ENCODE peak calls at places on chromosomes 1 and 21, in nine cellular contexts. One of them, this sample, is unnamed.

GRCh38 chr1:213381572-213382084 is 330.6 kb downstream of the RPS6KC1 start:
- DNase-seq in T-helper 9 cell: no peak
- DNase-seq in activated CD4-positive, alpha-beta T cell treated with anti-CD3 and anti-CD28 coated beads, Interleukin-2, amount 50 U/mL, for 48 hours: no peak
- DNase-seq in stimulated activated CD8-positive, alpha-beta memory T cell treated with anti-CD3 and anti-CD28 coated beads, Interleukin-15, amount 100 ng/mL, for 24 hours: no peak
- DNase-seq in skeletal muscle cell: no peak
- DNase-seq in effector memory CD4-positive, alpha-beta T cell: no peak
- DNase-seq in CD8-positive, alpha-beta memory T cell: no peak
- DNase-seq in posterior cingulate gyrus: peak; percentile 21
- DNase-seq in heart right ventricle: peak; percentile 43
- DNase-seq in this sample: no peak

GRCh38 chr1:116819081-116819480 is 64.9 kb downstream of the CD2 start:
- DNase-seq in activated CD4-positive, alpha-beta T cell treated with anti-CD3 and anti-CD28 coated beads, Interleukin-2, amount 50 U/mL, for 48 hours: no peak
- DNase-seq in CD8-positive, alpha-beta memory T cell: no peak
- DNase-seq in T-helper 9 cell: no peak
- DNase-seq in heart right ventricle: no peak
- DNase-seq in effector memory CD4-positive, alpha-beta T cell: no peak
- DNase-seq in posterior cingulate gyrus: no peak
- DNase-seq in skeletal muscle cell: peak; percentile 45
- DNase-seq in stimulated activated CD8-positive, alpha-beta memory T cell treated with anti-CD3 and anti-CD28 coated beads, Interleukin-15, amount 100 ng/mL, for 24 hours: no peak
- DNase-seq in this sample: no peak

GRCh38 chr1:244273845-244274619 is 177.7 kb downstream of the ADSS2 start:
- DNase-seq in CD8-positive, alpha-beta memory T cell: no peak
- DNase-seq in stimulated activated CD8-positive, alpha-beta memory T cell treated with anti-CD3 and anti-CD28 coated beads, Interleukin-15, amount 100 ng/mL, for 24 hours: no peak
- DNase-seq in activated CD4-positive, alpha-beta T cell treated with anti-CD3 and anti-CD28 coated beads, Interleukin-2, amount 50 U/mL, for 48 hours: peak; percentile 9
- DNase-seq in T-helper 9 cell: no peak
- DNase-seq in posterior cingulate gyrus: peak; percentile 46
- DNase-seq in heart right ventricle: peak; percentile 54
- DNase-seq in skeletal muscle cell: peak; percentile 99
- DNase-seq in effector memory CD4-positive, alpha-beta T cell: no peak
- DNase-seq in this sample: no peak

GRCh38 chr1:61742620-61743431 is 546 bp downstream of the PATJ start:
- DNase-seq in activated CD4-positive, alpha-beta T cell treated with anti-CD3 and anti-CD28 coated beads, Interleukin-2, amount 50 U/mL, for 48 hours: no peak
- DNase-seq in T-helper 9 cell: no peak
- DNase-seq in stimulated activated CD8-positive, alpha-beta memory T cell treated with anti-CD3 and anti-CD28 coated beads, Interleukin-15, amount 100 ng/mL, for 24 hours: no peak
- DNase-seq in heart right ventricle: peak; percentile 55
- DNase-seq in effector memory CD4-positive, alpha-beta T cell: no peak
- DNase-seq in CD8-positive, alpha-beta memory T cell: no peak
- DNase-seq in posterior cingulate gyrus: peak; percentile 40
- DNase-seq in skeletal muscle cell: no peak
- DNase-seq in this sample: no peak

GRCh38 chr1:201123866-201124265 is 3.1 kb downstream of the ASCL5 start:
- DNase-seq in T-helper 9 cell: no peak
- DNase-seq in activated CD4-positive, alpha-beta T cell treated with anti-CD3 and anti-CD28 coated beads, Interleukin-2, amount 50 U/mL, for 48 hours: no peak
- DNase-seq in skeletal muscle cell: no peak
- DNase-seq in CD8-positive, alpha-beta memory T cell: no peak
- DNase-seq in effector memory CD4-positive, alpha-beta T cell: no peak
- DNase-seq in posterior cingulate gyrus: no peak
- DNase-seq in stimulated activated CD8-positive, alpha-beta memory T cell treated with anti-CD3 and anti-CD28 coated beads, Interleukin-15, amount 100 ng/mL, for 24 hours: no peak
- DNase-seq in heart right ventricle: no peak
- DNase-seq in this sample: no peak

GRCh38 chr1:17119076-17119743 is at the start of gene PADI2:
- DNase-seq in heart right ventricle: peak; percentile 51
- DNase-seq in skeletal muscle cell: no peak
- DNase-seq in effector memory CD4-positive, alpha-beta T cell: peak; percentile 15
- DNase-seq in T-helper 9 cell: peak; percentile 27
- DNase-seq in CD8-positive, alpha-beta memory T cell: peak; percentile 5
- DNase-seq in posterior cingulate gyrus: peak; percentile 90
- DNase-seq in activated CD4-positive, alpha-beta T cell treated with anti-CD3 and anti-CD28 coated beads, Interleukin-2, amount 50 U/mL, for 48 hours: peak; percentile 75
- DNase-seq in stimulated activated CD8-positive, alpha-beta memory T cell treated with anti-CD3 and anti-CD28 coated beads, Interleukin-15, amount 100 ng/mL, for 24 hours: peak; percentile 25
- DNase-seq in this sample: peak; percentile 21

GRCh38 chr1:228511539-228512445 is 24.6 kb downstream of the RNF187 start:
- DNase-seq in CD8-positive, alpha-beta memory T cell: no peak
- DNase-seq in posterior cingulate gyrus: no peak
- DNase-seq in skeletal muscle cell: no peak
- DNase-seq in heart right ventricle: no peak
- DNase-seq in T-helper 9 cell: no peak
- DNase-seq in activated CD4-positive, alpha-beta T cell treated with anti-CD3 and anti-CD28 coated beads, Interleukin-2, amount 50 U/mL, for 48 hours: no peak
- DNase-seq in effector memory CD4-positive, alpha-beta T cell: no peak
- DNase-seq in stimulated activated CD8-positive, alpha-beta memory T cell treated with anti-CD3 and anti-CD28 coated beads, Interleukin-15, amount 100 ng/mL, for 24 hours: no peak
- DNase-seq in this sample: no peak

GRCh38 chr1:33725037-33725436 is 138.8 kb upstream of the HMGB4 start:
- DNase-seq in posterior cingulate gyrus: no peak
- DNase-seq in stimulated activated CD8-positive, alpha-beta memory T cell treated with anti-CD3 and anti-CD28 coated beads, Interleukin-15, amount 100 ng/mL, for 24 hours: no peak
- DNase-seq in CD8-positive, alpha-beta memory T cell: no peak
- DNase-seq in skeletal muscle cell: no peak
- DNase-seq in T-helper 9 cell: no peak
- DNase-seq in effector memory CD4-positive, alpha-beta T cell: no peak
- DNase-seq in heart right ventricle: no peak
- DNase-seq in activated CD4-positive, alpha-beta T cell treated with anti-CD3 and anti-CD28 coated beads, Interleukin-2, amount 50 U/mL, for 48 hours: no peak
- DNase-seq in this sample: no peak

GRCh38 chr1:35810096-35810860 is 2.5 kb downstream of the AGO4 start:
- DNase-seq in activated CD4-positive, alpha-beta T cell treated with anti-CD3 and anti-CD28 coated beads, Interleukin-2, amount 50 U/mL, for 48 hours: no peak
- DNase-seq in effector memory CD4-positive, alpha-beta T cell: no peak
- DNase-seq in CD8-positive, alpha-beta memory T cell: no peak
- DNase-seq in posterior cingulate gyrus: no peak
- DNase-seq in stimulated activated CD8-positive, alpha-beta memory T cell treated with anti-CD3 and anti-CD28 coated beads, Interleukin-15, amount 100 ng/mL, for 24 hours: no peak
- DNase-seq in T-helper 9 cell: no peak
- DNase-seq in skeletal muscle cell: no peak
- DNase-seq in heart right ventricle: no peak
- DNase-seq in this sample: no peak

GRCh38 chr1:3372317-3372716 is 82.1 kb upstream of the ARHGEF16 start:
- DNase-seq in heart right ventricle: no peak
- DNase-seq in skeletal muscle cell: no peak
- DNase-seq in effector memory CD4-positive, alpha-beta T cell: no peak
- DNase-seq in CD8-positive, alpha-beta memory T cell: peak; percentile 20
- DNase-seq in stimulated activated CD8-positive, alpha-beta memory T cell treated with anti-CD3 and anti-CD28 coated beads, Interleukin-15, amount 100 ng/mL, for 24 hours: no peak
- DNase-seq in activated CD4-positive, alpha-beta T cell treated with anti-CD3 and anti-CD28 coated beads, Interleukin-2, amount 50 U/mL, for 48 hours: peak; percentile 19
- DNase-seq in posterior cingulate gyrus: no peak
- DNase-seq in T-helper 9 cell: no peak
- DNase-seq in this sample: no peak

GRCh38 chr21:41817228-41817627 is 50.4 kb upstream of the RIPK4 start:
- DNase-seq in heart right ventricle: peak; percentile 22
- DNase-seq in skeletal muscle cell: peak; percentile 36
- DNase-seq in CD8-positive, alpha-beta memory T cell: no peak
- DNase-seq in T-helper 9 cell: no peak
- DNase-seq in effector memory CD4-positive, alpha-beta T cell: no peak
- DNase-seq in activated CD4-positive, alpha-beta T cell treated with anti-CD3 and anti-CD28 coated beads, Interleukin-2, amount 50 U/mL, for 48 hours: peak; percentile 28
- DNase-seq in stimulated activated CD8-positive, alpha-beta memory T cell treated with anti-CD3 and anti-CD28 coated beads, Interleukin-15, amount 100 ng/mL, for 24 hours: no peak
- DNase-seq in posterior cingulate gyrus: peak; percentile 64
- DNase-seq in this sample: no peak

GRCh38 chr1:2068951-2069350 is 18.7 kb downstream of the PRKCZ start:
- DNase-seq in skeletal muscle cell: no peak
- DNase-seq in stimulated activated CD8-positive, alpha-beta memory T cell treated with anti-CD3 and anti-CD28 coated beads, Interleukin-15, amount 100 ng/mL, for 24 hours: no peak
- DNase-seq in posterior cingulate gyrus: no peak
- DNase-seq in T-helper 9 cell: no peak
- DNase-seq in activated CD4-positive, alpha-beta T cell treated with anti-CD3 and anti-CD28 coated beads, Interleukin-2, amount 50 U/mL, for 48 hours: no peak
- DNase-seq in CD8-positive, alpha-beta memory T cell: no peak
- DNase-seq in effector memory CD4-positive, alpha-beta T cell: no peak
- DNase-seq in heart right ventricle: no peak
- DNase-seq in this sample: no peak

GRCh38 chr1:88488277-88488676 is 195.8 kb upstream of the PKN2 start:
- DNase-seq in posterior cingulate gyrus: no peak
- DNase-seq in stimulated activated CD8-positive, alpha-beta memory T cell treated with anti-CD3 and anti-CD28 coated beads, Interleukin-15, amount 100 ng/mL, for 24 hours: no peak
- DNase-seq in T-helper 9 cell: no peak
- DNase-seq in effector memory CD4-positive, alpha-beta T cell: no peak
- DNase-seq in CD8-positive, alpha-beta memory T cell: no peak
- DNase-seq in heart right ventricle: no peak
- DNase-seq in activated CD4-positive, alpha-beta T cell treated with anti-CD3 and anti-CD28 coated beads, Interleukin-2, amount 50 U/mL, for 48 hours: no peak
- DNase-seq in skeletal muscle cell: no peak
- DNase-seq in this sample: no peak

GRCh38 chr1:7646164-7646563 is 124.9 kb upstream of the VAMP3 start:
- DNase-seq in CD8-positive, alpha-beta memory T cell: no peak
- DNase-seq in stimulated activated CD8-positive, alpha-beta memory T cell treated with anti-CD3 and anti-CD28 coated beads, Interleukin-15, amount 100 ng/mL, for 24 hours: no peak
- DNase-seq in T-helper 9 cell: no peak
- DNase-seq in effector memory CD4-positive, alpha-beta T cell: no peak
- DNase-seq in posterior cingulate gyrus: no peak
- DNase-seq in activated CD4-positive, alpha-beta T cell treated with anti-CD3 and anti-CD28 coated beads, Interleukin-2, amount 50 U/mL, for 48 hours: no peak
- DNase-seq in heart right ventricle: no peak
- DNase-seq in skeletal muscle cell: no peak
- DNase-seq in this sample: no peak

GRCh38 chr1:26318338-26319064 is 743 bp downstream of the CD52 start:
- DNase-seq in T-helper 9 cell: no peak
- DNase-seq in activated CD4-positive, alpha-beta T cell treated with anti-CD3 and anti-CD28 coated beads, Interleukin-2, amount 50 U/mL, for 48 hours: peak; percentile 76
- DNase-seq in CD8-positive, alpha-beta memory T cell: no peak
- DNase-seq in posterior cingulate gyrus: no peak
- DNase-seq in skeletal muscle cell: no peak
- DNase-seq in heart right ventricle: no peak
- DNase-seq in stimulated activated CD8-positive, alpha-beta memory T cell treated with anti-CD3 and anti-CD28 coated beads, Interleukin-15, amount 100 ng/mL, for 24 hours: no peak
- DNase-seq in effector memory CD4-positive, alpha-beta T cell: no peak
- DNase-seq in this sample: no peak

GRCh38 chr1:65691962-65692361 is 100.7 kb upstream of the PDE4B start:
- DNase-seq in activated CD4-positive, alpha-beta T cell treated with anti-CD3 and anti-CD28 coated beads, Interleukin-2, amount 50 U/mL, for 48 hours: no peak
- DNase-seq in posterior cingulate gyrus: no peak
- DNase-seq in heart right ventricle: no peak
- DNase-seq in stimulated activated CD8-positive, alpha-beta memory T cell treated with anti-CD3 and anti-CD28 coated beads, Interleukin-15, amount 100 ng/mL, for 24 hours: no peak
- DNase-seq in effector memory CD4-positive, alpha-beta T cell: no peak
- DNase-seq in T-helper 9 cell: no peak
- DNase-seq in CD8-positive, alpha-beta memory T cell: no peak
- DNase-seq in skeletal muscle cell: no peak
- DNase-seq in this sample: no peak

GRCh38 chr1:205375816-205376545 is 19.3 kb upstream of the KLHDC8A start:
- DNase-seq in posterior cingulate gyrus: peak; percentile 40
- DNase-seq in stimulated activated CD8-positive, alpha-beta memory T cell treated with anti-CD3 and anti-CD28 coated beads, Interleukin-15, amount 100 ng/mL, for 24 hours: no peak
- DNase-seq in activated CD4-positive, alpha-beta T cell treated with anti-CD3 and anti-CD28 coated beads, Interleukin-2, amount 50 U/mL, for 48 hours: no peak
- DNase-seq in skeletal muscle cell: no peak
- DNase-seq in CD8-positive, alpha-beta memory T cell: no peak
- DNase-seq in effector memory CD4-positive, alpha-beta T cell: no peak
- DNase-seq in heart right ventricle: no peak
- DNase-seq in T-helper 9 cell: no peak
- DNase-seq in this sample: no peak

GRCh38 chr1:47561523-47562007 is 123.7 kb downstream of the FOXD2 start:
- DNase-seq in posterior cingulate gyrus: no peak
- DNase-seq in T-helper 9 cell: no peak
- DNase-seq in CD8-positive, alpha-beta memory T cell: no peak
- DNase-seq in stimulated activated CD8-positive, alpha-beta memory T cell treated with anti-CD3 and anti-CD28 coated beads, Interleukin-15, amount 100 ng/mL, for 24 hours: no peak
- DNase-seq in activated CD4-positive, alpha-beta T cell treated with anti-CD3 and anti-CD28 coated beads, Interleukin-2, amount 50 U/mL, for 48 hours: no peak
- DNase-seq in heart right ventricle: no peak
- DNase-seq in effector memory CD4-positive, alpha-beta T cell: no peak
- DNase-seq in skeletal muscle cell: no peak
- DNase-seq in this sample: no peak

GRCh38 chr1:77889240-77889637 is 815 bp downstream of the NEXN start:
- DNase-seq in heart right ventricle: no peak
- DNase-seq in posterior cingulate gyrus: no peak
- DNase-seq in stimulated activated CD8-positive, alpha-beta memory T cell treated with anti-CD3 and anti-CD28 coated beads, Interleukin-15, amount 100 ng/mL, for 24 hours: no peak
- DNase-seq in effector memory CD4-positive, alpha-beta T cell: no peak
- DNase-seq in T-helper 9 cell: no peak
- DNase-seq in skeletal muscle cell: peak; percentile 32
- DNase-seq in CD8-positive, alpha-beta memory T cell: no peak
- DNase-seq in activated CD4-positive, alpha-beta T cell treated with anti-CD3 and anti-CD28 coated beads, Interleukin-2, amount 50 U/mL, for 48 hours: no peak
- DNase-seq in this sample: no peak

GRCh38 chr1:185406006-185406974 is 89.2 kb upstream of the IVNS1ABP start:
- DNase-seq in T-helper 9 cell: no peak
- DNase-seq in CD8-positive, alpha-beta memory T cell: no peak
- DNase-seq in skeletal muscle cell: no peak
- DNase-seq in effector memory CD4-positive, alpha-beta T cell: no peak
- DNase-seq in activated CD4-positive, alpha-beta T cell treated with anti-CD3 and anti-CD28 coated beads, Interleukin-2, amount 50 U/mL, for 48 hours: no peak
- DNase-seq in stimulated activated CD8-positive, alpha-beta memory T cell treated with anti-CD3 and anti-CD28 coated beads, Interleukin-15, amount 100 ng/mL, for 24 hours: no peak
- DNase-seq in posterior cingulate gyrus: no peak
- DNase-seq in heart right ventricle: no peak
- DNase-seq in this sample: no peak

GRCh38 chr1:165279831-165280351 is 76.6 kb downstream of the LMX1A start:
- DNase-seq in activated CD4-positive, alpha-beta T cell treated with anti-CD3 and anti-CD28 coated beads, Interleukin-2, amount 50 U/mL, for 48 hours: no peak
- DNase-seq in T-helper 9 cell: no peak
- DNase-seq in CD8-positive, alpha-beta memory T cell: no peak
- DNase-seq in posterior cingulate gyrus: no peak
- DNase-seq in skeletal muscle cell: no peak
- DNase-seq in heart right ventricle: no peak
- DNase-seq in stimulated activated CD8-positive, alpha-beta memory T cell treated with anti-CD3 and anti-CD28 coated beads, Interleukin-15, amount 100 ng/mL, for 24 hours: no peak
- DNase-seq in effector memory CD4-positive, alpha-beta T cell: no peak
- DNase-seq in this sample: no peak

GRCh38 chr1:229585338-229585737 is 26.8 kb upstream of the ABCB10 start:
- DNase-seq in stimulated activated CD8-positive, alpha-beta memory T cell treated with anti-CD3 and anti-CD28 coated beads, Interleukin-15, amount 100 ng/mL, for 24 hours: no peak
- DNase-seq in CD8-positive, alpha-beta memory T cell: no peak
- DNase-seq in heart right ventricle: no peak
- DNase-seq in skeletal muscle cell: no peak
- DNase-seq in posterior cingulate gyrus: no peak
- DNase-seq in activated CD4-positive, alpha-beta T cell treated with anti-CD3 and anti-CD28 coated beads, Interleukin-2, amount 50 U/mL, for 48 hours: no peak
- DNase-seq in T-helper 9 cell: no peak
- DNase-seq in effector memory CD4-positive, alpha-beta T cell: no peak
- DNase-seq in this sample: no peak

GRCh38 chr1:94056996-94057395 is 64.0 kb downstream of the ABCA4 start:
- DNase-seq in posterior cingulate gyrus: no peak
- DNase-seq in CD8-positive, alpha-beta memory T cell: no peak
- DNase-seq in T-helper 9 cell: no peak
- DNase-seq in effector memory CD4-positive, alpha-beta T cell: no peak
- DNase-seq in skeletal muscle cell: no peak
- DNase-seq in stimulated activated CD8-positive, alpha-beta memory T cell treated with anti-CD3 and anti-CD28 coated beads, Interleukin-15, amount 100 ng/mL, for 24 hours: no peak
- DNase-seq in activated CD4-positive, alpha-beta T cell treated with anti-CD3 and anti-CD28 coated beads, Interleukin-2, amount 50 U/mL, for 48 hours: no peak
- DNase-seq in heart right ventricle: no peak
- DNase-seq in this sample: no peak

GRCh38 chr1:21251773-21252471 is 38.3 kb downstream of the ECE1 start:
- DNase-seq in T-helper 9 cell: no peak
- DNase-seq in skeletal muscle cell: peak; percentile 66
- DNase-seq in activated CD4-positive, alpha-beta T cell treated with anti-CD3 and anti-CD28 coated beads, Interleukin-2, amount 50 U/mL, for 48 hours: peak; percentile 59
- DNase-seq in effector memory CD4-positive, alpha-beta T cell: no peak
- DNase-seq in heart right ventricle: peak; percentile 60
- DNase-seq in stimulated activated CD8-positive, alpha-beta memory T cell treated with anti-CD3 and anti-CD28 coated beads, Interleukin-15, amount 100 ng/mL, for 24 hours: no peak
- DNase-seq in CD8-positive, alpha-beta memory T cell: no peak
- DNase-seq in posterior cingulate gyrus: no peak
- DNase-seq in this sample: no peak

GRCh38 chr1:187942986-187943385 is 1114.2 kb downstream of the PLA2G4A start:
- DNase-seq in posterior cingulate gyrus: no peak
- DNase-seq in heart right ventricle: no peak
- DNase-seq in skeletal muscle cell: no peak
- DNase-seq in effector memory CD4-positive, alpha-beta T cell: no peak
- DNase-seq in stimulated activated CD8-positive, alpha-beta memory T cell treated with anti-CD3 and anti-CD28 coated beads, Interleukin-15, amount 100 ng/mL, for 24 hours: no peak
- DNase-seq in activated CD4-positive, alpha-beta T cell treated with anti-CD3 and anti-CD28 coated beads, Interleukin-2, amount 50 U/mL, for 48 hours: no peak
- DNase-seq in CD8-positive, alpha-beta memory T cell: no peak
- DNase-seq in T-helper 9 cell: no peak
- DNase-seq in this sample: no peak

GRCh38 chr1:167439301-167439988 is 78.9 kb downstream of the CD247 start:
- DNase-seq in skeletal muscle cell: no peak
- DNase-seq in CD8-positive, alpha-beta memory T cell: no peak
- DNase-seq in stimulated activated CD8-positive, alpha-beta memory T cell treated with anti-CD3 and anti-CD28 coated beads, Interleukin-15, amount 100 ng/mL, for 24 hours: no peak
- DNase-seq in heart right ventricle: no peak
- DNase-seq in T-helper 9 cell: no peak
- DNase-seq in effector memory CD4-positive, alpha-beta T cell: no peak
- DNase-seq in posterior cingulate gyrus: peak; percentile 74
- DNase-seq in activated CD4-positive, alpha-beta T cell treated with anti-CD3 and anti-CD28 coated beads, Interleukin-2, amount 50 U/mL, for 48 hours: no peak
- DNase-seq in this sample: no peak

GRCh38 chr1:100661176-100661575 is 58.4 kb upstream of the VCAM1 start:
- DNase-seq in CD8-positive, alpha-beta memory T cell: no peak
- DNase-seq in skeletal muscle cell: no peak
- DNase-seq in stimulated activated CD8-positive, alpha-beta memory T cell treated with anti-CD3 and anti-CD28 coated beads, Interleukin-15, amount 100 ng/mL, for 24 hours: no peak
- DNase-seq in posterior cingulate gyrus: no peak
- DNase-seq in activated CD4-positive, alpha-beta T cell treated with anti-CD3 and anti-CD28 coated beads, Interleukin-2, amount 50 U/mL, for 48 hours: no peak
- DNase-seq in effector memory CD4-positive, alpha-beta T cell: no peak
- DNase-seq in heart right ventricle: no peak
- DNase-seq in T-helper 9 cell: no peak
- DNase-seq in this sample: no peak

GRCh38 chr1:42692461-42692860 is 10.2 kb downstream of the YBX1 start:
- DNase-seq in skeletal muscle cell: no peak
- DNase-seq in posterior cingulate gyrus: no peak
- DNase-seq in T-helper 9 cell: no peak
- DNase-seq in activated CD4-positive, alpha-beta T cell treated with anti-CD3 and anti-CD28 coated beads, Interleukin-2, amount 50 U/mL, for 48 hours: no peak
- DNase-seq in effector memory CD4-positive, alpha-beta T cell: no peak
- DNase-seq in CD8-positive, alpha-beta memory T cell: no peak
- DNase-seq in stimulated activated CD8-positive, alpha-beta memory T cell treated with anti-CD3 and anti-CD28 coated beads, Interleukin-15, amount 100 ng/mL, for 24 hours: no peak
- DNase-seq in heart right ventricle: no peak
- DNase-seq in this sample: no peak

GRCh38 chr21:34991366-34991967 is 57.6 kb downstream of the RUNX1 start:
- DNase-seq in T-helper 9 cell: no peak
- DNase-seq in stimulated activated CD8-positive, alpha-beta memory T cell treated with anti-CD3 and anti-CD28 coated beads, Interleukin-15, amount 100 ng/mL, for 24 hours: no peak
- DNase-seq in skeletal muscle cell: no peak
- DNase-seq in posterior cingulate gyrus: no peak
- DNase-seq in heart right ventricle: no peak
- DNase-seq in effector memory CD4-positive, alpha-beta T cell: no peak
- DNase-seq in activated CD4-positive, alpha-beta T cell treated with anti-CD3 and anti-CD28 coated beads, Interleukin-2, amount 50 U/mL, for 48 hours: no peak
- DNase-seq in CD8-positive, alpha-beta memory T cell: no peak
- DNase-seq in this sample: no peak

GRCh38 chr1:207319207-207319606 is 2.3 kb upstream of the CD55 start:
- DNase-seq in effector memory CD4-positive, alpha-beta T cell: no peak
- DNase-seq in stimulated activated CD8-positive, alpha-beta memory T cell treated with anti-CD3 and anti-CD28 coated beads, Interleukin-15, amount 100 ng/mL, for 24 hours: no peak
- DNase-seq in skeletal muscle cell: no peak
- DNase-seq in CD8-positive, alpha-beta memory T cell: no peak
- DNase-seq in heart right ventricle: no peak
- DNase-seq in activated CD4-positive, alpha-beta T cell treated with anti-CD3 and anti-CD28 coated beads, Interleukin-2, amount 50 U/mL, for 48 hours: no peak
- DNase-seq in posterior cingulate gyrus: no peak
- DNase-seq in T-helper 9 cell: no peak
- DNase-seq in this sample: no peak

GRCh38 chr1:45478129-45478802 is 12.7 kb downstream of the TESK2 start:
- DNase-seq in T-helper 9 cell: no peak
- DNase-seq in stimulated activated CD8-positive, alpha-beta memory T cell treated with anti-CD3 and anti-CD28 coated beads, Interleukin-15, amount 100 ng/mL, for 24 hours: no peak
- DNase-seq in activated CD4-positive, alpha-beta T cell treated with anti-CD3 and anti-CD28 coated beads, Interleukin-2, amount 50 U/mL, for 48 hours: no peak
- DNase-seq in posterior cingulate gyrus: no peak
- DNase-seq in heart right ventricle: no peak
- DNase-seq in skeletal muscle cell: no peak
- DNase-seq in CD8-positive, alpha-beta memory T cell: no peak
- DNase-seq in effector memory CD4-positive, alpha-beta T cell: no peak
- DNase-seq in this sample: no peak